ENCODE peak calls at places on chromosomes 4 and X, in five cellular contexts. One of them, this sample, is unnamed.

GRCh38 chrX:48896611-48897011 is 957 bp downstream of the TIMM17B start:
- DNase-seq in skeletal muscle cell: no peak
- DNase-seq in bronchial epithelial cell: no peak
- DNase-seq in AG04450: no peak
- DNase-seq in GM23248: peak
- DNase-seq in this sample: no peak

GRCh38 chrX:120365320-120365719 is 3.4 kb downstream of the ATP1B4 start:
- DNase-seq in skeletal muscle cell: no peak
- DNase-seq in GM23248: peak
- DNase-seq in AG04450: no peak
- DNase-seq in bronchial epithelial cell: no peak
- DNase-seq in this sample: peak

GRCh38 chrX:74426615-74427014 is 5.3 kb downstream of the SLC16A2 start:
- DNase-seq in bronchial epithelial cell: peak
- DNase-seq in AG04450: no peak
- DNase-seq in skeletal muscle cell: no peak
- DNase-seq in GM23248: no peak
- DNase-seq in this sample: no peak

GRCh38 chrX:80808160-80808735 is 1.4 kb downstream of the BRWD3 start:
- DNase-seq in skeletal muscle cell: peak
- DNase-seq in AG04450: peak
- DNase-seq in GM23248: peak
- DNase-seq in bronchial epithelial cell: peak
- DNase-seq in this sample: peak

GRCh38 chr4:680931-681645 is 6.7 kb downstream of the MYL5 start:
- DNase-seq in bronchial epithelial cell: no peak
- DNase-seq in skeletal muscle cell: no peak
- DNase-seq in GM23248: peak
- DNase-seq in AG04450: no peak
- DNase-seq in this sample: no peak

GRCh38 chr4:10077101-10077491 is 39.5 kb downstream of the WDR1 start:
- DNase-seq in bronchial epithelial cell: no peak
- DNase-seq in AG04450: no peak
- DNase-seq in skeletal muscle cell: no peak
- DNase-seq in GM23248: no peak
- DNase-seq in this sample: no peak

GRCh38 chrX:16838202-16839066 is 31.7 kb downstream of the RBBP7 start:
- DNase-seq in skeletal muscle cell: peak
- DNase-seq in AG04450: no peak
- DNase-seq in GM23248: peak
- DNase-seq in bronchial epithelial cell: peak
- DNase-seq in this sample: no peak

GRCh38 chrX:68462653-68463052 is 29.4 kb upstream of the OPHN1 start:
- DNase-seq in GM23248: peak
- DNase-seq in skeletal muscle cell: peak
- DNase-seq in bronchial epithelial cell: peak
- DNase-seq in AG04450: no peak
- DNase-seq in this sample: peak

GRCh38 chrX:70042399-70043371 is 7.1 kb downstream of the AWAT2 start:
- DNase-seq in skeletal muscle cell: no peak
- DNase-seq in AG04450: no peak
- DNase-seq in GM23248: peak
- DNase-seq in bronchial epithelial cell: peak
- DNase-seq in this sample: no peak

GRCh38 chrX:118726887-118727685 is at the start of gene IL13RA1:
- DNase-seq in GM23248: peak
- DNase-seq in skeletal muscle cell: peak
- DNase-seq in bronchial epithelial cell: peak
- DNase-seq in AG04450: no peak
- DNase-seq in this sample: peak

GRCh38 chr4:38724507-38724808 is 58.3 kb downstream of the TLR10 start:
- DNase-seq in bronchial epithelial cell: no peak
- DNase-seq in skeletal muscle cell: no peak
- DNase-seq in GM23248: no peak
- DNase-seq in AG04450: no peak
- DNase-seq in this sample: no peak

GRCh38 chr4:169142390-169142789 is 128.4 kb downstream of the SH3RF1 start:
- DNase-seq in bronchial epithelial cell: no peak
- DNase-seq in AG04450: no peak
- DNase-seq in skeletal muscle cell: no peak
- DNase-seq in GM23248: peak
- DNase-seq in this sample: no peak

GRCh38 chrX:47648376-47648775 is 2.0 kb downstream of the ELK1 start:
- DNase-seq in AG04450: no peak
- DNase-seq in skeletal muscle cell: no peak
- DNase-seq in GM23248: no peak
- DNase-seq in bronchial epithelial cell: no peak
- DNase-seq in this sample: no peak

GRCh38 chr4:85842540-85842939 is 367.6 kb downstream of the ARHGAP24 start:
- DNase-seq in GM23248: peak
- DNase-seq in bronchial epithelial cell: no peak
- DNase-seq in AG04450: no peak
- DNase-seq in skeletal muscle cell: no peak
- DNase-seq in this sample: peak

GRCh38 chr4:81502561-81502960 is 30.9 kb upstream of the RASGEF1B start:
- DNase-seq in GM23248: no peak
- DNase-seq in AG04450: no peak
- DNase-seq in bronchial epithelial cell: no peak
- DNase-seq in skeletal muscle cell: no peak
- DNase-seq in this sample: no peak

This sample was measured in NCI-H446.